ENCODE peak calls at places on chromosomes 1 and 21, in six cellular contexts. One of them, this sample, is unnamed.

GRCh38 chr1:115117303-115117702 is 28.0 kb upstream of the TSPAN2 start:
- DNase-seq in mesendoderm: peak; percentile 36
- DNase-seq in posterior vena cava: no peak
- DNase-seq in body of pancreas: no peak
- DNase-seq in germinal center: no peak
- DNase-seq in Caki2: no peak
- DNase-seq in this sample: no peak

GRCh38 chr21:25350056-25350455 is 257.2 kb downstream of the MRPL39 start:
- DNase-seq in mesendoderm: peak; percentile 50
- DNase-seq in posterior vena cava: no peak
- DNase-seq in body of pancreas: peak; percentile 30
- DNase-seq in germinal center: peak; percentile 4
- DNase-seq in Caki2: no peak
- DNase-seq in this sample: no peak

GRCh38 chr1:238927899-238928298 is 458.5 kb upstream of the CHRM3 start:
- DNase-seq in mesendoderm: peak; percentile 17
- DNase-seq in posterior vena cava: no peak
- DNase-seq in body of pancreas: no peak
- DNase-seq in germinal center: no peak
- DNase-seq in Caki2: no peak
- DNase-seq in this sample: no peak

GRCh38 chr1:232377494-232377770 is 252.5 kb downstream of the SIPA1L2 start:
- DNase-seq in mesendoderm: peak; percentile 65
- DNase-seq in posterior vena cava: peak; percentile 87
- DNase-seq in body of pancreas: peak; percentile 19
- DNase-seq in germinal center: no peak
- DNase-seq in Caki2: no peak
- DNase-seq in this sample: no peak

GRCh38 chr21:25313891-25314646 is 293.2 kb downstream of the MRPL39 start:
- DNase-seq in mesendoderm: no peak
- DNase-seq in posterior vena cava: no peak
- DNase-seq in body of pancreas: no peak
- DNase-seq in germinal center: peak; percentile 3
- DNase-seq in Caki2: no peak
- DNase-seq in this sample: peak; percentile 29

GRCh38 chr1:67367370-67368345 is 60.0 kb downstream of the IL12RB2 start:
- DNase-seq in mesendoderm: no peak
- DNase-seq in posterior vena cava: no peak
- DNase-seq in body of pancreas: peak; percentile 53
- DNase-seq in germinal center: no peak
- DNase-seq in Caki2: no peak
- DNase-seq in this sample: no peak

GRCh38 chr1:161265305-161265704 is 6.8 kb downstream of the PCP4L1 start:
- DNase-seq in mesendoderm: peak; percentile 49
- DNase-seq in posterior vena cava: no peak
- DNase-seq in body of pancreas: no peak
- DNase-seq in germinal center: no peak
- DNase-seq in Caki2: no peak
- DNase-seq in this sample: no peak

GRCh38 chr1:118253310-118253903 is 68.4 kb upstream of the SPAG17 start:
- DNase-seq in mesendoderm: no peak
- DNase-seq in posterior vena cava: no peak
- DNase-seq in body of pancreas: no peak
- DNase-seq in germinal center: no peak
- DNase-seq in Caki2: no peak
- DNase-seq in this sample: no peak

GRCh38 chr1:69109276-69109675 is 458.4 kb upstream of the LRRC7 start:
- DNase-seq in mesendoderm: no peak
- DNase-seq in posterior vena cava: no peak
- DNase-seq in body of pancreas: no peak
- DNase-seq in germinal center: no peak
- DNase-seq in Caki2: no peak
- DNase-seq in this sample: no peak

GRCh38 chr1:16013220-16013907 is 4.5 kb downstream of the HSPB7 start:
- DNase-seq in mesendoderm: peak; percentile 93
- DNase-seq in posterior vena cava: no peak
- DNase-seq in body of pancreas: peak; percentile 56
- DNase-seq in germinal center: peak; percentile 36
- DNase-seq in Caki2: peak; percentile 76
- DNase-seq in this sample: peak; percentile 25

GRCh38 chr1:14565076-14565475 is 33.4 kb upstream of the KAZN start:
- DNase-seq in mesendoderm: no peak
- DNase-seq in posterior vena cava: no peak
- DNase-seq in body of pancreas: no peak
- DNase-seq in germinal center: no peak
- DNase-seq in Caki2: no peak
- DNase-seq in this sample: no peak

GRCh38 chr21:21860888-21861287 is 862.7 kb downstream of the NCAM2 start:
- DNase-seq in mesendoderm: peak; percentile 11
- DNase-seq in posterior vena cava: no peak
- DNase-seq in body of pancreas: no peak
- DNase-seq in germinal center: no peak
- DNase-seq in Caki2: no peak
- DNase-seq in this sample: no peak

GRCh38 chr1:235763962-235764361 is 102.7 kb downstream of the LYST start:
- DNase-seq in mesendoderm: no peak
- DNase-seq in posterior vena cava: no peak
- DNase-seq in body of pancreas: no peak
- DNase-seq in germinal center: no peak
- DNase-seq in Caki2: no peak
- DNase-seq in this sample: peak; percentile 40

GRCh38 chr1:240854367-240854766 is 242.4 kb upstream of the GREM2 start:
- DNase-seq in mesendoderm: no peak
- DNase-seq in posterior vena cava: no peak
- DNase-seq in body of pancreas: no peak
- DNase-seq in germinal center: no peak
- DNase-seq in Caki2: no peak
- DNase-seq in this sample: no peak

GRCh38 chr1:57192256-57192655 is 226.4 kb upstream of the C8B start:
- DNase-seq in mesendoderm: no peak
- DNase-seq in posterior vena cava: no peak
- DNase-seq in body of pancreas: no peak
- DNase-seq in germinal center: no peak
- DNase-seq in Caki2: peak; percentile 56
- DNase-seq in this sample: peak; percentile 29

GRCh38 chr1:56798053-56798471 is 21.1 kb downstream of the FYB2 start:
- DNase-seq in mesendoderm: peak; percentile 83
- DNase-seq in posterior vena cava: no peak
- DNase-seq in body of pancreas: no peak
- DNase-seq in germinal center: no peak
- DNase-seq in Caki2: peak; percentile 55
- DNase-seq in this sample: no peak

GRCh38 chr1:59018860-59019259 is 235.0 kb upstream of the JUN start:
- DNase-seq in mesendoderm: no peak
- DNase-seq in posterior vena cava: no peak
- DNase-seq in body of pancreas: no peak
- DNase-seq in germinal center: no peak
- DNase-seq in Caki2: no peak
- DNase-seq in this sample: no peak

GRCh38 chr1:18881642-18882431 is 20.5 kb downstream of the ALDH4A1 start:
- DNase-seq in mesendoderm: no peak
- DNase-seq in posterior vena cava: no peak
- DNase-seq in body of pancreas: no peak
- DNase-seq in germinal center: no peak
- DNase-seq in Caki2: no peak
- DNase-seq in this sample: no peak

GRCh38 chr1:13661539-13661938 is 38.4 kb upstream of the PRDM2 start:
- DNase-seq in mesendoderm: no peak
- DNase-seq in posterior vena cava: no peak
- DNase-seq in body of pancreas: no peak
- DNase-seq in germinal center: no peak
- DNase-seq in Caki2: no peak
- DNase-seq in this sample: no peak

GRCh38 chr1:78003882-78004718 is 639 bp upstream of the DNAJB4 start:
- DNase-seq in mesendoderm: peak; percentile 90
- DNase-seq in posterior vena cava: no peak
- DNase-seq in body of pancreas: peak; percentile 41
- DNase-seq in germinal center: peak; percentile 45
- DNase-seq in Caki2: no peak
- DNase-seq in this sample: peak; percentile 90

GRCh38 chr1:77068013-77068412 is 151.2 kb downstream of the PIGK start:
- DNase-seq in mesendoderm: peak; percentile 42
- DNase-seq in posterior vena cava: no peak
- DNase-seq in body of pancreas: no peak
- DNase-seq in germinal center: no peak
- DNase-seq in Caki2: no peak
- DNase-seq in this sample: no peak

GRCh38 chr1:247528812-247529474 is 7.3 kb downstream of the OR2C3 start:
- DNase-seq in mesendoderm: no peak
- DNase-seq in posterior vena cava: no peak
- DNase-seq in body of pancreas: no peak
- DNase-seq in germinal center: no peak
- DNase-seq in Caki2: no peak
- DNase-seq in this sample: no peak

GRCh38 chr1:26972390-26972789 is 12.1 kb upstream of the KDF1 start:
- DNase-seq in mesendoderm: no peak
- DNase-seq in posterior vena cava: no peak
- DNase-seq in body of pancreas: no peak
- DNase-seq in germinal center: no peak
- DNase-seq in Caki2: no peak
- DNase-seq in this sample: no peak

GRCh38 chr1:61605607-61606321 is 119.2 kb downstream of the TM2D1 start:
- DNase-seq in mesendoderm: no peak
- DNase-seq in posterior vena cava: no peak
- DNase-seq in body of pancreas: no peak
- DNase-seq in germinal center: no peak
- DNase-seq in Caki2: peak; percentile 3
- DNase-seq in this sample: no peak

GRCh38 chr1:162502928-162503327 is 5.3 kb downstream of the UHMK1 start:
- DNase-seq in mesendoderm: no peak
- DNase-seq in posterior vena cava: no peak
- DNase-seq in body of pancreas: no peak
- DNase-seq in germinal center: no peak
- DNase-seq in Caki2: no peak
- DNase-seq in this sample: no peak

GRCh38 chr1:17831619-17832018 is 76.5 kb downstream of the ACTL8 start:
- DNase-seq in mesendoderm: peak; percentile 85
- DNase-seq in posterior vena cava: no peak
- DNase-seq in body of pancreas: no peak
- DNase-seq in germinal center: no peak
- DNase-seq in Caki2: peak; percentile 26
- DNase-seq in this sample: no peak

GRCh38 chr1:211625040-211625439 is 46.1 kb upstream of the SLC30A1 start:
- DNase-seq in mesendoderm: peak; percentile 53
- DNase-seq in posterior vena cava: no peak
- DNase-seq in body of pancreas: no peak
- DNase-seq in germinal center: no peak
- DNase-seq in Caki2: no peak
- DNase-seq in this sample: no peak

GRCh38 chr1:180092931-180093650 is 61.6 kb upstream of the QSOX1 start:
- DNase-seq in mesendoderm: no peak
- DNase-seq in posterior vena cava: no peak
- DNase-seq in body of pancreas: no peak
- DNase-seq in germinal center: no peak
- DNase-seq in Caki2: no peak
- DNase-seq in this sample: no peak

GRCh38 chr1:53368314-53369033 is 40.6 kb upstream of the LRP8 start:
- DNase-seq in mesendoderm: no peak
- DNase-seq in posterior vena cava: peak; percentile 77
- DNase-seq in body of pancreas: peak; percentile 10
- DNase-seq in germinal center: no peak
- DNase-seq in Caki2: no peak
- DNase-seq in this sample: no peak

GRCh38 chr1:22030057-22030456 is 22.5 kb upstream of the CDC42 start:
- DNase-seq in mesendoderm: no peak
- DNase-seq in posterior vena cava: no peak
- DNase-seq in body of pancreas: no peak
- DNase-seq in germinal center: no peak
- DNase-seq in Caki2: no peak
- DNase-seq in this sample: no peak

GRCh38 chr1:91871994-91872393 is 14.0 kb downstream of the TGFBR3 start:
- DNase-seq in mesendoderm: no peak
- DNase-seq in posterior vena cava: no peak
- DNase-seq in body of pancreas: no peak
- DNase-seq in germinal center: no peak
- DNase-seq in Caki2: no peak
- DNase-seq in this sample: no peak

GRCh38 chr1:62433861-62434611 is 2.8 kb upstream of the USP1 start:
- DNase-seq in mesendoderm: no peak
- DNase-seq in posterior vena cava: no peak
- DNase-seq in body of pancreas: no peak
- DNase-seq in germinal center: no peak
- DNase-seq in Caki2: no peak
- DNase-seq in this sample: no peak

GRCh38 chr1:27342778-27343638 is 1.2 kb downstream of the SYTL1 start:
- DNase-seq in mesendoderm: no peak
- DNase-seq in posterior vena cava: peak; percentile 83
- DNase-seq in body of pancreas: peak; percentile 69
- DNase-seq in germinal center: peak; percentile 65
- DNase-seq in Caki2: peak; percentile 86
- DNase-seq in this sample: no peak

GRCh38 chr1:241837901-241838300 is 10.1 kb upstream of the EXO1 start:
- DNase-seq in mesendoderm: peak; percentile 77
- DNase-seq in posterior vena cava: no peak
- DNase-seq in body of pancreas: no peak
- DNase-seq in germinal center: no peak
- DNase-seq in Caki2: peak; percentile 47
- DNase-seq in this sample: peak; percentile 20

GRCh38 chr1:234721476-234722266 is 111.7 kb upstream of the IRF2BP2 start:
- DNase-seq in mesendoderm: no peak
- DNase-seq in posterior vena cava: peak; percentile 86
- DNase-seq in body of pancreas: peak; percentile 63
- DNase-seq in germinal center: no peak
- DNase-seq in Caki2: no peak
- DNase-seq in this sample: peak; percentile 77

GRCh38 chr1:246631426-246631825 is 65.2 kb downstream of the CNST start:
- DNase-seq in mesendoderm: no peak
- DNase-seq in posterior vena cava: no peak
- DNase-seq in body of pancreas: no peak
- DNase-seq in germinal center: no peak
- DNase-seq in Caki2: no peak
- DNase-seq in this sample: no peak

GRCh38 chr1:237774246-237774645 is 116.5 kb downstream of the ZP4 start:
- DNase-seq in mesendoderm: no peak
- DNase-seq in posterior vena cava: no peak
- DNase-seq in body of pancreas: no peak
- DNase-seq in germinal center: no peak
- DNase-seq in Caki2: no peak
- DNase-seq in this sample: no peak

GRCh38 chr1:97210302-97210701 is 488.7 kb downstream of the PTBP2 start:
- DNase-seq in mesendoderm: no peak
- DNase-seq in posterior vena cava: no peak
- DNase-seq in body of pancreas: no peak
- DNase-seq in germinal center: no peak
- DNase-seq in Caki2: no peak
- DNase-seq in this sample: no peak

GRCh38 chr21:43853851-43854772 is 10.9 kb upstream of the AGPAT3 start:
- DNase-seq in mesendoderm: no peak
- DNase-seq in posterior vena cava: peak; percentile 73
- DNase-seq in body of pancreas: no peak
- DNase-seq in germinal center: no peak
- DNase-seq in Caki2: no peak
- DNase-seq in this sample: no peak